ENCODE peak calls at places on chromosomes 4 and X, in four cellular contexts. V is A549, R is neural crest cell, I is AG04450. D is an unnamed sample.
A peak's percentile ranks its signal among the peaks of the same experiment; 100 is the strongest.

GRCh38 chr4:24802648-24803047 is 7.3 kb downstream of the SOD3 start:
- DNase-seq in R (no peak), I (no peak), V (no peak), D (peak; percentile 27)

GRCh38 chr4:113979157-113979972 is at the start of gene ARSJ:
- DNase-seq in V (peak; percentile 58), R (peak; percentile 55), I (peak; percentile 65), D (peak; percentile 90)

GRCh38 chrX:88982183-88982582 is 235.2 kb downstream of the CPXCR1 start:
- DNase-seq in V (no peak), I (no peak), R (no peak), D (no peak)

GRCh38 chr4:29900336-29900735 is 819.8 kb upstream of the PCDH7 start:
- DNase-seq in I (no peak), R (no peak), V (no peak), D (no peak)

GRCh38 chr4:105227054-105227453 is 80.4 kb downstream of the TET2 start:
- DNase-seq in I (no peak), R (no peak), V (no peak), D (no peak)

GRCh38 chr4:163542275-163542674 is 47.8 kb downstream of the TMA16 start:
- DNase-seq in R (no peak), V (no peak), I (no peak), D (no peak)

GRCh38 chr4:142248946-142249345 is 597.2 kb downstream of the INPP4B start:
- DNase-seq in R (no peak), I (peak; percentile 74), V (peak; percentile 47), D (no peak)

GRCh38 chr4:155657985-155658384 is 8.7 kb upstream of the GUCY1A1 start:
- DNase-seq in I (no peak), R (no peak), V (no peak), D (no peak)

GRCh38 chr4:158016511-158016910 is 156.3 kb downstream of the GASK1B start:
- DNase-seq in V (no peak), R (no peak), I (no peak), D (no peak)

GRCh38 chr4:156941940-156942548 is 29.6 kb downstream of the PDGFC start:
- DNase-seq in I (peak; percentile 92), R (peak; percentile 17), V (peak; percentile 78), D (peak; percentile 85)

GRCh38 chr4:123632646-123633045 is 236.1 kb downstream of the SPRY1 start:
- DNase-seq in V (no peak), I (no peak), R (no peak), D (no peak)

GRCh38 chr4:125317526-125317880 is 2.7 kb downstream of the FAT4 start:
- DNase-seq in V (peak; percentile 65), I (no peak), R (peak; percentile 48), D (no peak)

GRCh38 chrX:19514791-19515614 is at the start of gene MAP3K15:
- DNase-seq in V (peak; percentile 70), I (no peak), R (peak; percentile 29), D (no peak)
- TF ChIP-seq CTCF in V (peak; percentile 70), I (no peak), R (peak; percentile 56), D (peak; percentile 43)

DNA sequence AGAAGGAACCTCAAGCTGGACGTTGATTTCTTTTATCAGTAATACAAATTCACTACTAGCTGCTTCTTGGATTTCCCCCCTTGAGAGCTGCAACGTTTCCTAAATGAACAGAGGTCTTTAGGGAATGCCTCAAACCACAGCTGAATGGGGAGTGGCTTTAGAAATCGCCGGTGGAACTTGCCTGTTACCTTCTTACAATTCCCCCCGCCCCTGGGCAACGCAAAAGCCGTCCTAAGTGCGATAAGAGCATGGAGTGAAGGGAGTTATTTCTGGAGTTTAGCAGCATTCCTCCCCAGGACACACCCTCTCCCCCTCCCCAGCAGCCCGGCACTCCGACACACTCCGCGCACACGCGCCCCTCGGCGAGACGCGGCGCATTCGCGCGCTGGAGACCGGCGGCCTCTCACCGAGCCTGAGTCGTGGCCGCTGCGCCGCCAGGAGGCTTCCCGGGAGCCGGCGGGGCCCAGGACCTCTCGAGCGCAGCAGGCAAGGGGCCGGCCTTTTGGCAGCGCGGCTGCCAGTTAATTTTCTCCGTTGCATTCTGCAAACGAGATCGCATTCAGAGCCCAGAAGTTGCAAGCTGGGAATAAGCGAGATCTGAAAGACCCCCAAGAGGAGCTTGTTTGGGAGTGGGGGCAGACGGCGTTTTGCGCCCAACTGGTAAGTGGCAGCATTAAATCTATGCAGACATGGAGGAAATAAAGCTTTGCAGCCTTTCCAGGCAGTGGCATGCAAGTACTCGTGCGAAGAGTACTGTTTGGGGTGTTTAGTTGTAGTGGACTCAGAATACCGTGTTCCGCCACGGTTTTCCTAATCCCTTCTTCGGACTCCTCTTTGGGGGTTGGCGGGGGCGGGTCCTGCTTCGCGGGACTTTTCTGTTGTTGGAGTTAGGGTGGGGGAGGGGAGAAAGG is 134.6 kb downstream of the PALLD start:
- DNase-seq in I (no peak), V (peak; percentile 73), R (peak; percentile 69), D (peak; percentile 91)
- TF ChIP-seq CTCF in I (peak; percentile 54), V (peak; percentile 27), R (peak; percentile 63), D (peak; percentile 58)

GRCh38 chrX:30819080-30819479 is 70.0 kb downstream of the TAB3 start:
- DNase-seq in V (no peak), R (no peak), I (no peak), D (no peak)

GRCh38 chrX:30821116-30821515 is 67.9 kb downstream of the TAB3 start:
- DNase-seq in I (no peak), V (no peak), R (no peak), D (no peak)

GRCh38 chrX:30822719-30823118 is 66.3 kb downstream of the TAB3 start:
- DNase-seq in R (no peak), V (no peak), I (no peak), D (no peak)

GRCh38 chrX:30824275-30824674 is 64.8 kb downstream of the TAB3 start:
- DNase-seq in I (no peak), R (no peak), V (no peak), D (no peak)

GRCh38 chrX:30822068-30822671 is 66.9 kb downstream of the TAB3 start:
- DNase-seq in V (no peak), I (no peak), R (no peak), D (no peak)
- TF ChIP-seq CTCF in V (peak; percentile 9), I (peak; percentile 7), R (peak; percentile 30), D (peak; percentile 13)

GRCh38 chrX:56564921-56565861 is 1.8 kb downstream of the UBQLN2 start:
- DNase-seq in R (no peak), V (peak; percentile 2), I (no peak), D (no peak)

GRCh38 chrX:56564182-56564885 is 907 bp downstream of the UBQLN2 start:
- DNase-seq in R (no peak), V (peak; percentile 18), I (peak; percentile 1), D (peak; percentile 83)

DNA sequence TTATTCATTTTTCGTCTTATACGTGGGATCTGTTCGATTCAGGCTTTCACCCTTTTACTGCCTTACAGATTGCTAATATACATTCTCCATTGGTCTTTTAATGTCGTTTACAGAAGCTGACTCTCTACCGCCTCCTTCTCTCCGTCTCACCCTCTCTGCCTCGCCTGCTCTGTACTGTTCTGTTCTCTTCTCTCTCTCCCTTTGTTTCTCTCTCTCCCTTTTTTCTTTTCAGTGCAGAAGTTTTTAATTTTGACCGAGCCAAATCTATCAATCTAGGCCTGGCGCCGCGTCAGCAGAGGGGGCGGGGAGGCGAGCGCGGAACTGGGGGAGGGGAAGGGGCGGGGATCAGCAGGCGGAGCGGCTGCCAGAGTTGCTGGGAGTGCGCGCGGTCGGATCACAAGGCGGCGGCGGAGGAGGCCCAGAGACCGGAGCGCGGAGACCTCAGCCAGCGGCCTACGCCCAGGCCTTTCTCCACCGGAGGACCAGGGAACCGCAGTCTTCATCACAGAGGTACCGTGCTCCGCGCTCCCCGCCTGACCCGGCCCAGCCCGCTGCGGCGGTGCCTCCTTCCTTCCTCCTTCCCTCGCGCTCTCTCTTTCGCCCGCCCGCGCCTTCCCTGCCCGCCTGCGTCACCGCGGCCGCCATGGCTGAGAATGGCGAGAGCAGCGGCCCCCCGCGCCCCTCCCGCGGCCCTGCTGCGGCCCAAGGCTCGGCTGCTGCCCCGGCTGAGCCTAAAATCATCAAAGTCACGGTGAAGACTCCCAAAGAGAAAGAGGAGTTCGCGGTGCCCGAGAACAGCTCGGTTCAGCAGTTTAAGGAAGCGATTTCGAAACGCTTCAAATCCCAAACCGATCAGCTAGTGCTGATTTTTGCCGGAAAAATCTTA is at the start of gene UBQLN2:
- DNase-seq in V (peak; percentile 87), I (peak; percentile 42), R (peak; percentile 50), D (peak; percentile 92)
- TF ChIP-seq CTCF in V (no peak), I (peak; percentile 40), R (peak; percentile 28), D (peak; percentile 40)

GRCh38 chrX:109393859-109394258 is 88.0 kb downstream of the GUCY2F start:
- DNase-seq in R (no peak), V (peak; percentile 2), I (no peak), D (no peak)
- TF ChIP-seq CTCF in R (no peak), V (no peak), I (no peak), D (peak; percentile 20)

GRCh38 chr4:135325264-135325663 is 1123.7 kb upstream of the PABPC4L start:
- DNase-seq in V (no peak), I (no peak), R (no peak), D (no peak)

GRCh38 chr4:135316266-135316779 is 1114.7 kb upstream of the PABPC4L start:
- DNase-seq in I (no peak), V (no peak), R (no peak), D (no peak)

GRCh38 chr4:135319685-135320084 is 1118.1 kb upstream of the PABPC4L start:
- DNase-seq in V (peak; percentile 9), R (no peak), I (no peak), D (no peak)
- TF ChIP-seq CTCF in V (no peak), R (no peak), I (peak; percentile 27), D (no peak)